ENCODE peak calls at places on chromosomes 4 and X, in nine cellular contexts. T, Q, K, M, I, B, L, R and A are unnamed samples.

GRCh38 chrX:15985937-15986336 is 131.3 kb upstream of the AP1S2 start:
- DNase-seq in I (no peak), T (no peak), L (no peak), K (no peak), Q (no peak), R (no peak), B (no peak), M (no peak), A (no peak)

GRCh38 chr4:15354790-15355418 is 72.9 kb upstream of the C1QTNF7 start:
- DNase-seq in Q (no peak), M (peak), R (no peak), B (no peak), K (no peak), T (no peak), I (no peak), L (no peak), A (peak)

GRCh38 chr4:176435891-176436499 is 116.2 kb downstream of the SPCS3 start:
- DNase-seq in K (no peak), M (no peak), L (no peak), T (no peak), B (peak), R (no peak), I (no peak), Q (no peak), A (no peak)

GRCh38 chrX:349196-349595 is 30.6 kb upstream of the GTPBP6 start:
- DNase-seq in M (no peak), R (no peak), I (no peak), L (peak), K (no peak), B (no peak), Q (peak), T (peak), A (no peak)

GRCh38 chr4:27154706-27155105 is 294.1 kb downstream of the STIM2 start:
- DNase-seq in R (no peak), Q (no peak), T (no peak), B (peak), I (no peak), L (no peak), M (no peak), K (no peak), A (peak)

GRCh38 chr4:77174426-77174825 is 17.4 kb downstream of the CCNG2 start:
- DNase-seq in M (no peak), L (no peak), Q (no peak), R (no peak), B (no peak), T (no peak), K (no peak), I (no peak), A (no peak)

GRCh38 chrX:154505726-154506125 is 10.3 kb downstream of the FAM3A start:
- DNase-seq in I (no peak), B (no peak), K (no peak), T (no peak), M (no peak), Q (no peak), L (no peak), R (no peak), A (no peak)

GRCh38 chr4:13522282-13523104 is 21.8 kb downstream of the NKX3-2 start:
- DNase-seq in B (no peak), K (no peak), I (no peak), L (peak), T (no peak), M (no peak), R (no peak), Q (no peak), A (no peak)

GRCh38 chr4:170374770-170375169 is 285.0 kb upstream of the AADAT start:
- DNase-seq in Q (no peak), K (no peak), M (no peak), B (no peak), I (no peak), L (no peak), R (peak), T (no peak), A (no peak)

GRCh38 chr4:79780129-79780528 is 292.9 kb downstream of the ANTXR2 start:
- DNase-seq in Q (no peak), I (no peak), B (no peak), R (no peak), M (no peak), K (no peak), T (no peak), L (no peak), A (no peak)

GRCh38 chrX:150365051-150365952 is 2.2 kb downstream of the MAMLD1 start:
- DNase-seq in K (peak), L (peak), Q (peak), M (peak), T (peak), I (peak), R (peak), B (no peak), A (no peak)
- TF ChIP-seq CTCF in K (peak), L (peak), Q (peak), M (peak), T (peak), I (peak), R (peak), B (peak), A (peak)

GRCh38 chr4:55499495-55499894 is 47.2 kb downstream of the CLOCK start:
- DNase-seq in T (no peak), M (no peak), I (no peak), R (no peak), Q (no peak), K (no peak), B (no peak), L (no peak), A (no peak)
- H3K4me3 ChIP-seq in T (no peak), M (no peak), I (no peak), R (no peak), Q (no peak), K (no peak), B (no peak), L (no peak), A (no peak)

GRCh38 chr4:150794706-150795105 is 212.8 kb downstream of the MAB21L2 start:
- DNase-seq in T (no peak), M (no peak), I (no peak), R (no peak), K (no peak), B (no peak), Q (no peak), L (no peak), A (no peak)

GRCh38 chr4:150801833-150802232 is 213.3 kb downstream of the LRBA start:
- DNase-seq in R (no peak), B (no peak), I (no peak), T (no peak), Q (no peak), M (no peak), L (no peak), K (no peak), A (no peak)

GRCh38 chr4:150799207-150799606 is 215.9 kb downstream of the LRBA start:
- DNase-seq in R (no peak), L (no peak), T (no peak), Q (no peak), M (no peak), K (no peak), I (no peak), B (no peak), A (no peak)
- TF ChIP-seq CTCF in R (no peak), L (no peak), T (no peak), Q (no peak), M (no peak), K (no peak), I (no peak), B (peak), A (no peak)

DNA sequence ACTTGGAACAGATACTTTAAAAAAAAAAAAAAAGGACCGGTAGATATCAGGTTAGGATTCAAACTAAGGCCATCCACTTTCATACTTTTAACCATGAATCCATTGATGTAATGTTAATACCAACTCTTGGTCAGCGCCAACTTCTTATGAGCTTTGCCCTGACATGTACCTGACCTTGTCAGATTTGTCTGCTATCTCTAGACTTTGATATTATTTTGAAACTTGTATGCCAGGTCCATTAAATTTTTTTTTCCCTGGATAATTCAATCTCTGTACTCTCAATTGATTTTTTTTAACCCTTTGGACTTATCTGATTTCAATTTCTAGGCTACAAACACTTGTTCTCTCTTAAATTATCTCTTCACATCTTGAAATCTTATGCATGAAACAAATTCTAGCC is 27.2 kb upstream of the UGT2B7 start:
- DNase-seq in M (no peak), I (no peak), B (no peak), T (no peak), R (no peak), Q (no peak), L (no peak), K (no peak), A (no peak)
- H3K4me3 ChIP-seq in M (no peak), I (no peak), B (no peak), T (no peak), R (no peak), Q (no peak), L (no peak), K (no peak), A (no peak)

DNA sequence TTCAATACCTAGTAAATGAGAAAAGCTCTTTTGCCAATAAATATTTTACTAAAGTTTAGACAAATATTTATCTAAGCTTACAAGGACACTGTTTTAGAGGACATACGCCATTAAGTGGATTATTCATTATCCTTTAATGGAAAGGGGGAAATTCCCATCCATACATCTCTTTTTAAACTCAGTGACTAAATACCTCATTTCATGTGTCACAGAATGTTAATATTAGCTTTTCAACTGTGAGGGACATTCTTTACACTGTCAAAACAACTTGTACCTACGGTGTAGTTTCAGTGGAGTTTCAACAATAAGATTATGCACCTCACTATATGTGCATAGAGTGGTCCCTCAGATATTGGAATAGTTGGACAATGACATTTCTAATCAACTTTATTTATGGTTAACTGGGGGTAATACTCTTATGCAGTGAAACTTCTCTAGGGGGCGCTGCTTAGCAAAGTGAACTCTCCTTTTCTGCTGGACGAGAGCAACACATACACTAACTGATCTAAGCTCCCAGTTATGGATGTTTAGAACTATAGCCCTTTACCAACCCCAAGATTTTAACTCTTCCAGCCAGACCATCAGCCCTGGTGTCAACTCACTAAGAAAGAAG is 9.7 kb downstream of the HS6ST2 start:
- DNase-seq in Q (no peak), L (no peak), R (no peak), M (no peak), B (no peak), I (no peak), T (no peak), K (no peak), A (no peak)
- TF ChIP-seq CTCF in Q (no peak), L (no peak), R (no peak), M (no peak), B (peak), I (peak), T (no peak), K (no peak), A (peak)

DNA sequence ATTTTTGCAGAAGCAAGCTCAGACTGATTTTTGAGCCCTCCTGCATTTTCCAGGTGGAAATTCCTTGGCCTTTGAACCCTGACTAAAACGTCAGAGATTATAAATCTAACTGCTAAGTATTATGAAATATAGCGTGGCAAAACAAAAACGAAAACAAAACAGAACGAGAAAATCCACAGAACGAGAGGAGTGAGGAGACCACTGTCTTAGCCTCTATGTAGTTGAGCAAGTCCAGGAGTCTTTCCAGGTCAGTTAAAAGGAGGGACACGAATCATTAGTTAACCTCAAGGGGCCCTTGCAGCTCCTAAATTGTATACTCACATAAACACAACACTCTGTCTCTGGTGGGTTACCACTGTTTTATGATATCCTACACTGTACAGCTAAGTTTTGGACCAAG is 80.2 kb downstream of the SYNPO2 start:
- DNase-seq in L (no peak), B (no peak), I (no peak), M (no peak), R (no peak), Q (no peak), T (no peak), K (no peak), A (no peak)
- H3K4me3 ChIP-seq in L (no peak), B (no peak), I (no peak), M (no peak), R (no peak), Q (peak), T (peak), K (no peak), A (no peak)

GRCh38 chrX:136950206-136950605 is 69.7 kb upstream of the RBMX start:
- DNase-seq in R (no peak), M (no peak), I (no peak), L (no peak), Q (no peak), T (no peak), B (no peak), K (no peak), A (no peak)

GRCh38 chrX:136954930-136955329 is 74.4 kb upstream of the RBMX start:
- DNase-seq in L (no peak), T (no peak), K (no peak), B (peak), Q (no peak), I (no peak), M (no peak), R (no peak), A (no peak)

GRCh38 chrX:136953867-136954787 is 73.6 kb upstream of the RBMX start:
- DNase-seq in I (peak), R (peak), T (peak), Q (peak), K (peak), M (peak), L (no peak), B (peak), A (peak)
- TF ChIP-seq CTCF in I (peak), R (peak), T (peak), Q (peak), K (peak), M (peak), L (peak), B (peak), A (peak)